ENCODE peak calls at places on chromosomes 16 and 17, in nine cellular contexts. J is HAP-1; H is fibroblast of mammary gland; C is neural crest cell; Z is psoas muscle; O is ACHN; D is activated naive CD4-positive, alpha-beta T cell; E is right lobe of liver; X is PC-3. K is an unnamed sample.

GRCh38 chr16:630815-631405 is at the start of gene WFIKKN1:
- DNase-seq in J (no peak), H (no peak), C (peak), Z (peak), O (no peak), D (no peak), E (peak), X (no peak), K (peak)

GRCh38 chr17:54992797-54993639 is 24.5 kb downstream of the STXBP4 start:
- DNase-seq in J (peak), H (peak), C (no peak), Z (no peak), O (peak), D (no peak), E (no peak), X (peak), K (peak)

GRCh38 chr17:68052810-68053209 is 17.3 kb downstream of the KPNA2 start:
- DNase-seq in J (no peak), H (no peak), C (no peak), Z (no peak), O (no peak), D (no peak), E (no peak), X (no peak), K (no peak)

GRCh38 chr16:1964046-1964505 is 550 bp downstream of the RPS2 start:
- DNase-seq in J (no peak), H (no peak), C (no peak), Z (peak), O (peak), D (peak), E (no peak), X (no peak), K (peak)

GRCh38 chr17:3905017-3905486 is 11.2 kb downstream of the P2RX1 start:
- DNase-seq in J (no peak), H (no peak), C (no peak), Z (no peak), O (no peak), D (no peak), E (no peak), X (no peak), K (no peak)

GRCh38 chr17:79658811-79659207 is 48.0 kb upstream of the RBFOX3 start:
- DNase-seq in J (peak), H (peak), C (peak), Z (no peak), O (peak), D (no peak), E (no peak), X (peak), K (peak)

GRCh38 chr16:58345574-58346354 is 46.5 kb upstream of the GINS3 start:
- DNase-seq in J (no peak), H (peak), C (no peak), Z (no peak), O (peak), D (no peak), E (no peak), X (peak), K (no peak)

GRCh38 chr16:15585956-15586355 is 57.0 kb downstream of the MARF1 start:
- DNase-seq in J (no peak), H (no peak), C (no peak), Z (no peak), O (no peak), D (no peak), E (no peak), X (no peak), K (no peak)

GRCh38 chr17:77465358-77466041 is 324.7 kb downstream of the SEC14L1 start:
- DNase-seq in J (no peak), H (peak), C (no peak), Z (peak), O (no peak), D (peak), E (peak), X (peak), K (peak)

GRCh38 chr17:51805765-51806164 is 352.7 kb downstream of the CA10 start:
- DNase-seq in J (no peak), H (no peak), C (no peak), Z (no peak), O (no peak), D (no peak), E (no peak), X (no peak), K (no peak)

GRCh38 chr16:68460067-68460466 is 11.8 kb upstream of the SMPD3 start:
- DNase-seq in J (no peak), H (no peak), C (no peak), Z (no peak), O (no peak), D (no peak), E (no peak), X (no peak), K (no peak)

GRCh38 chr16:27431773-27432599 is 30.0 kb downstream of the IL21R start:
- DNase-seq in J (no peak), H (peak), C (no peak), Z (no peak), O (no peak), D (no peak), E (no peak), X (peak), K (no peak)

GRCh38 chr17:80598813-80599545 is 54.3 kb downstream of the RPTOR start:
- DNase-seq in J (no peak), H (no peak), C (no peak), Z (no peak), O (no peak), D (no peak), E (no peak), X (no peak), K (no peak)

GRCh38 chr16:49332589-49333267 is 40.9 kb upstream of the C16orf78 start:
- DNase-seq in J (peak), H (no peak), C (no peak), Z (no peak), O (no peak), D (no peak), E (no peak), X (peak), K (no peak)

GRCh38 chr16:1188781-1189189 is 35.9 kb downstream of the CACNA1H start:
- DNase-seq in J (peak), H (peak), C (peak), Z (peak), O (peak), D (peak), E (no peak), X (peak), K (peak)

GRCh38 chr17:61689610-61690180 is 98.7 kb upstream of the NACA2 start:
- DNase-seq in J (no peak), H (peak), C (no peak), Z (no peak), O (peak), D (no peak), E (no peak), X (peak), K (no peak)

GRCh38 chr16:58661199-58661830 is 23.3 kb downstream of the SLC38A7 start:
- DNase-seq in J (peak), H (peak), C (peak), Z (peak), O (peak), D (no peak), E (no peak), X (peak), K (peak)

GRCh38 chr17:55709440-55709839 is 13.2 kb downstream of the TMEM100 start:
- DNase-seq in J (no peak), H (no peak), C (no peak), Z (no peak), O (no peak), D (no peak), E (no peak), X (no peak), K (no peak)

GRCh38 chr16:72349719-72350118 is 177.8 kb upstream of the PMFBP1 start:
- DNase-seq in J (no peak), H (no peak), C (no peak), Z (no peak), O (no peak), D (no peak), E (no peak), X (no peak), K (no peak)

GRCh38 chr17:79549111-79549915 is 61.5 kb downstream of the RBFOX3 start:
- DNase-seq in J (no peak), H (no peak), C (no peak), Z (no peak), O (no peak), D (no peak), E (peak), X (no peak), K (peak)

GRCh38 chr17:34171245-34171818 is 83.8 kb upstream of the CCL2 start:
- DNase-seq in J (peak), H (peak), C (peak), Z (peak), O (peak), D (peak), E (no peak), X (peak), K (peak)

GRCh38 chr16:89562027-89562599 is 1.6 kb downstream of the RPL13 start:
- DNase-seq in J (no peak), H (peak), C (no peak), Z (no peak), O (no peak), D (no peak), E (no peak), X (peak), K (no peak)

GRCh38 chr16:46929378-46930332 is 43.8 kb downstream of the DNAJA2 start:
- DNase-seq in J (peak), H (peak), C (peak), Z (peak), O (peak), D (peak), E (peak), X (peak), K (peak)

GRCh38 chr16:87918314-87918713 is 18.0 kb downstream of the CA5A start:
- DNase-seq in J (no peak), H (peak), C (no peak), Z (peak), O (no peak), D (no peak), E (no peak), X (no peak), K (no peak)

GRCh38 chr16:81366316-81366932 is 51.7 kb downstream of the GAN start:
- DNase-seq in J (peak), H (peak), C (peak), Z (no peak), O (peak), D (no peak), E (no peak), X (peak), K (peak)

GRCh38 chr16:27511657-27512056 is 38.1 kb downstream of the GTF3C1 start:
- DNase-seq in J (no peak), H (peak), C (no peak), Z (peak), O (peak), D (no peak), E (no peak), X (no peak), K (peak)

GRCh38 chr17:40176409-40177110 is 710 bp upstream of the RAPGEFL1 start:
- DNase-seq in J (no peak), H (no peak), C (no peak), Z (no peak), O (no peak), D (no peak), E (peak), X (peak), K (peak)

GRCh38 chr16:70749006-70749678 is 51.8 kb downstream of the VAC14 start:
- DNase-seq in J (no peak), H (no peak), C (no peak), Z (no peak), O (no peak), D (no peak), E (no peak), X (no peak), K (no peak)

GRCh38 chr17:42132941-42133340 is 10.3 kb downstream of the HSPB9 start:
- DNase-seq in J (no peak), H (peak), C (no peak), Z (peak), O (peak), D (no peak), E (no peak), X (no peak), K (peak)

GRCh38 chr16:48734220-48734619 is 124.2 kb upstream of the N4BP1 start:
- DNase-seq in J (no peak), H (no peak), C (no peak), Z (no peak), O (no peak), D (no peak), E (no peak), X (no peak), K (peak)

GRCh38 chr17:78144146-78144719 is 2.0 kb upstream of the C17orf99 start:
- DNase-seq in J (no peak), H (peak), C (no peak), Z (peak), O (peak), D (no peak), E (peak), X (peak), K (peak)

GRCh38 chr16:86071611-86072240 is 172.8 kb downstream of the IRF8 start:
- DNase-seq in J (no peak), H (no peak), C (no peak), Z (no peak), O (no peak), D (no peak), E (no peak), X (no peak), K (no peak)

GRCh38 chr17:77146882-77147281 is 6.1 kb downstream of the SEC14L1 start:
- DNase-seq in J (no peak), H (no peak), C (no peak), Z (no peak), O (no peak), D (no peak), E (peak), X (no peak), K (peak)

GRCh38 chr16:3023415-3023668 is 400 bp downstream of the HCFC1R1 start:
- DNase-seq in J (no peak), H (peak), C (no peak), Z (no peak), O (peak), D (no peak), E (no peak), X (peak), K (no peak)

GRCh38 chr16:88909431-88910210 is 43.2 kb upstream of the PABPN1L start:
- DNase-seq in J (no peak), H (no peak), C (no peak), Z (no peak), O (no peak), D (no peak), E (no peak), X (no peak), K (no peak)

GRCh38 chr17:48546187-48546923 is 1.4 kb upstream of the HOXB2 start:
- DNase-seq in J (no peak), H (peak), C (no peak), Z (no peak), O (no peak), D (no peak), E (no peak), X (no peak), K (peak)